ENCODE peak calls at places on chromosomes 4 and X, in ten cellular contexts. E is neural progenitor cell, G is amygdala, B is heart right ventricle, L is neuronal stem cell, X is Caco-2, N is GM12892, D is RWPE1, S is NCI-H345, C is ELR. Z is an unnamed sample.
A peak's percentile ranks its signal among the peaks of the same experiment; 100 is the strongest.

GRCh38 chrX:46381630-46382029 is 163.6 kb downstream of the ZNF674 start:
- DNase-seq in E (peak; percentile 47), G (no peak), B (no peak), L (peak; percentile 2), X (peak; percentile 23), N (no peak), D (no peak), S (no peak), C (peak; percentile 46), Z (peak; percentile 24)

GRCh38 chr4:133151681-133152329 is 2.7 kb downstream of the PCDH10 start:
- DNase-seq in E (peak; percentile 74), G (peak; percentile 48), B (no peak), L (no peak), X (no peak), N (no peak), D (no peak), S (peak; percentile 59), C (peak; percentile 56), Z (peak; percentile 7)

GRCh38 chr4:24971192-24971591 is 58.4 kb upstream of the CCDC149 start:
- DNase-seq in E (no peak), G (no peak), B (no peak), L (no peak), X (no peak), N (no peak), D (peak; percentile 33), S (no peak), C (no peak), Z (no peak)

GRCh38 chr4:151885123-151885522 is 124.3 kb upstream of the GATB start:
- DNase-seq in E (no peak), G (no peak), B (no peak), L (no peak), X (no peak), N (no peak), D (no peak), S (no peak), C (no peak), Z (no peak)

GRCh38 chrX:30309139-30309571 is at the start of gene NR0B1:
- DNase-seq in E (peak; percentile 48), G (no peak), B (peak; percentile 10), L (peak; percentile 2), X (no peak), N (no peak), D (no peak), S (peak; percentile 77), C (no peak), Z (no peak)

GRCh38 chrX:65933085-65933589 is 106.7 kb downstream of the VSIG4 start:
- DNase-seq in E (no peak), G (no peak), B (no peak), L (no peak), X (no peak), N (no peak), D (no peak), S (no peak), C (no peak), Z (no peak)

GRCh38 chr4:169079942-169080827 is 70.1 kb upstream of the CBR4 start:
- DNase-seq in E (no peak), G (no peak), B (peak; percentile 50), L (no peak), X (no peak), N (peak; percentile 40), D (no peak), S (no peak), C (no peak), Z (peak; percentile 55)

GRCh38 chrX:8987672-8988250 is 46.2 kb downstream of the FAM9B start:
- DNase-seq in E (no peak), G (no peak), B (no peak), L (no peak), X (peak; percentile 24), N (no peak), D (no peak), S (no peak), C (no peak), Z (no peak)

GRCh38 chrX:44332437-44332836 is 11.0 kb downstream of the EFHC2 start:
- DNase-seq in E (no peak), G (no peak), B (no peak), L (no peak), X (no peak), N (no peak), D (no peak), S (no peak), C (no peak), Z (no peak)

GRCh38 chr4:139528377-139529005 is 27.5 kb downstream of the SETD7 start:
- DNase-seq in E (no peak), G (no peak), B (peak; percentile 65), L (no peak), X (no peak), N (no peak), D (no peak), S (no peak), C (peak; percentile 60), Z (peak; percentile 92)

GRCh38 chr4:154004859-154005520 is 216.1 kb upstream of the SFRP2 start:
- DNase-seq in E (no peak), G (no peak), B (no peak), L (no peak), X (no peak), N (no peak), D (peak; percentile 19), S (no peak), C (peak; percentile 22), Z (peak; percentile 97)

GRCh38 chrX:70504772-70505450 is 60.3 kb downstream of the DLG3 start:
- DNase-seq in E (no peak), G (no peak), B (no peak), L (no peak), X (no peak), N (no peak), D (no peak), S (no peak), C (no peak), Z (no peak)

GRCh38 chrX:70468709-70469108 is 24.1 kb downstream of the DLG3 start:
- DNase-seq in E (no peak), G (no peak), B (no peak), L (no peak), X (no peak), N (no peak), D (no peak), S (no peak), C (no peak), Z (no peak)

GRCh38 chr4:165297626-165298025 is 29.8 kb upstream of the MSMO1 start:
- DNase-seq in E (no peak), G (no peak), B (no peak), L (no peak), X (no peak), N (no peak), D (no peak), S (no peak), C (no peak), Z (no peak)

GRCh38 chr4:83548151-83548905 is 12.4 kb downstream of the GPAT3 start:
- DNase-seq in E (no peak), G (no peak), B (peak; percentile 47), L (no peak), X (peak; percentile 7), N (peak; percentile 29), D (peak; percentile 94), S (peak; percentile 69), C (peak; percentile 98), Z (peak; percentile 95)

GRCh38 chrX:20265726-20266681 is 705 bp downstream of the RPS6KA3 start:
- DNase-seq in E (peak; percentile 31), G (no peak), B (peak; percentile 31), L (no peak), X (peak; percentile 25), N (peak; percentile 8), D (no peak), S (peak; percentile 22), C (peak; percentile 58), Z (peak; percentile 3)

GRCh38 chr4:64538219-64538618 is 129.0 kb upstream of the TECRL start:
- DNase-seq in E (peak; percentile 6), G (no peak), B (no peak), L (no peak), X (peak; percentile 6), N (no peak), D (no peak), S (no peak), C (no peak), Z (no peak)

GRCh38 chr4:1792832-1793495 is at the start of gene FGFR3:
- DNase-seq in E (peak; percentile 85), G (no peak), B (peak; percentile 52), L (peak; percentile 58), X (peak; percentile 83), N (peak; percentile 91), D (peak; percentile 81), S (peak; percentile 46), C (peak; percentile 42), Z (no peak)

GRCh38 chrX:77436682-77437081 is 10.5 kb upstream of the FGF16 start:
- DNase-seq in E (no peak), G (no peak), B (no peak), L (no peak), X (no peak), N (no peak), D (no peak), S (no peak), C (peak; percentile 85), Z (peak; percentile 77)

GRCh38 chrX:148700021-148700420 is 199.6 kb downstream of the AFF2 start:
- DNase-seq in E (no peak), G (no peak), B (no peak), L (no peak), X (no peak), N (no peak), D (no peak), S (no peak), C (no peak), Z (no peak)

GRCh38 chrX:9928083-9928482 is 39.1 kb upstream of the CLDN34 start:
- DNase-seq in E (peak; percentile 86), G (no peak), B (no peak), L (peak; percentile 71), X (no peak), N (no peak), D (no peak), S (peak; percentile 82), C (no peak), Z (peak; percentile 48)

GRCh38 chr4:182893490-182893889 is 23.7 kb downstream of the DCTD start:
- DNase-seq in E (no peak), G (no peak), B (no peak), L (no peak), X (no peak), N (no peak), D (no peak), S (no peak), C (no peak), Z (no peak)

GRCh38 chrX:136491832-136492231 is 4.1 kb downstream of the BRS3 start:
- DNase-seq in E (peak; percentile 3), G (no peak), B (no peak), L (no peak), X (no peak), N (no peak), D (no peak), S (no peak), C (peak; percentile 13), Z (no peak)

GRCh38 chr4:73860175-73860574 is 7.1 kb downstream of the PF4V1 start:
- DNase-seq in E (no peak), G (no peak), B (no peak), L (no peak), X (no peak), N (no peak), D (no peak), S (no peak), C (no peak), Z (no peak)

GRCh38 chrX:118560380-118560932 is 64.8 kb downstream of the DOCK11 start:
- DNase-seq in E (peak; percentile 73), G (no peak), B (no peak), L (peak; percentile 51), X (no peak), N (no peak), D (no peak), S (no peak), C (no peak), Z (no peak)

GRCh38 chr4:51845055-51845426 is 2.1 kb downstream of the DCUN1D4 start:
- DNase-seq in E (no peak), G (no peak), B (no peak), L (no peak), X (no peak), N (no peak), D (no peak), S (no peak), C (no peak), Z (no peak)

GRCh38 chrX:69618803-69619202 is 2.9 kb downstream of the EDA start:
- DNase-seq in E (peak; percentile 14), G (no peak), B (no peak), L (no peak), X (peak; percentile 13), N (no peak), D (no peak), S (peak; percentile 12), C (peak; percentile 8), Z (peak; percentile 1)

GRCh38 chr4:133588306-133588705 is 439.2 kb downstream of the PCDH10 start:
- DNase-seq in E (no peak), G (no peak), B (no peak), L (no peak), X (no peak), N (no peak), D (no peak), S (no peak), C (no peak), Z (no peak)